ENCODE peak calls at places on chromosome X, in five cellular contexts. One of them, this sample, is unnamed.

GRCh38 chrX:54710920-54711319 is 87.1 kb downstream of the ITIH6 start:
- DNase-seq in NAMALWA: no peak
- DNase-seq in caudate nucleus: no peak
- DNase-seq in iPS DF 6.9: no peak
- DNase-seq in fibroblast of mammary gland: no peak
- DNase-seq in this sample: no peak

GRCh38 chrX:49959602-49960001 is 37.2 kb downstream of the CLCN5 start:
- DNase-seq in iPS DF 6.9: no peak
- DNase-seq in fibroblast of mammary gland: no peak
- DNase-seq in NAMALWA: no peak
- DNase-seq in caudate nucleus: no peak
- DNase-seq in this sample: no peak

GRCh38 chrX:9659571-9660195 is 106.0 kb downstream of the GPR143 start:
- DNase-seq in NAMALWA: no peak
- DNase-seq in iPS DF 6.9: no peak
- DNase-seq in fibroblast of mammary gland: no peak
- DNase-seq in caudate nucleus: no peak
- DNase-seq in this sample: peak

GRCh38 chrX:15158736-15159406 is 111.0 kb downstream of the ASB9 start:
- DNase-seq in fibroblast of mammary gland: peak
- DNase-seq in NAMALWA: no peak
- DNase-seq in caudate nucleus: no peak
- DNase-seq in iPS DF 6.9: no peak
- DNase-seq in this sample: no peak

GRCh38 chrX:9189286-9189685 is 155.4 kb upstream of the FAM9B start:
- DNase-seq in fibroblast of mammary gland: no peak
- DNase-seq in iPS DF 6.9: no peak
- DNase-seq in caudate nucleus: no peak
- DNase-seq in NAMALWA: no peak
- DNase-seq in this sample: no peak

GRCh38 chrX:46642145-46642544 is 68.6 kb downstream of the CHST7 start:
- DNase-seq in iPS DF 6.9: no peak
- DNase-seq in caudate nucleus: no peak
- DNase-seq in fibroblast of mammary gland: peak
- DNase-seq in NAMALWA: peak
- DNase-seq in this sample: no peak

GRCh38 chrX:71954458-71954857 is 43.8 kb downstream of the NHSL2 start:
- DNase-seq in iPS DF 6.9: no peak
- DNase-seq in NAMALWA: no peak
- DNase-seq in caudate nucleus: no peak
- DNase-seq in fibroblast of mammary gland: no peak
- DNase-seq in this sample: no peak

GRCh38 chrX:107676559-107677378 is 48.5 kb downstream of the PRPS1 start:
- DNase-seq in NAMALWA: peak
- DNase-seq in fibroblast of mammary gland: peak
- DNase-seq in caudate nucleus: peak
- DNase-seq in iPS DF 6.9: no peak
- DNase-seq in this sample: peak

GRCh38 chrX:103687073-103687695 is 685 bp upstream of the MORF4L2 start:
- DNase-seq in fibroblast of mammary gland: no peak
- DNase-seq in NAMALWA: peak
- DNase-seq in iPS DF 6.9: no peak
- DNase-seq in caudate nucleus: peak
- DNase-seq in this sample: peak

GRCh38 chrX:14095702-14096101 is 66.0 kb upstream of the GEMIN8 start:
- DNase-seq in iPS DF 6.9: peak
- DNase-seq in fibroblast of mammary gland: peak
- DNase-seq in NAMALWA: peak
- DNase-seq in caudate nucleus: no peak
- DNase-seq in this sample: peak

GRCh38 chrX:10108288-10108687 is 48.5 kb upstream of the CLCN4 start:
- DNase-seq in iPS DF 6.9: no peak
- DNase-seq in fibroblast of mammary gland: no peak
- DNase-seq in NAMALWA: no peak
- DNase-seq in caudate nucleus: no peak
- DNase-seq in this sample: no peak

GRCh38 chrX:41108007-41108683 is 22.9 kb downstream of the USP9X start:
- DNase-seq in fibroblast of mammary gland: peak
- DNase-seq in caudate nucleus: no peak
- DNase-seq in iPS DF 6.9: no peak
- DNase-seq in NAMALWA: no peak
- DNase-seq in this sample: no peak

GRCh38 chrX:71315917-71316316 is 14.4 kb downstream of the ITGB1BP2 start:
- DNase-seq in iPS DF 6.9: no peak
- DNase-seq in NAMALWA: no peak
- DNase-seq in fibroblast of mammary gland: peak
- DNase-seq in caudate nucleus: no peak
- DNase-seq in this sample: no peak

GRCh38 chrX:138775501-138775900 is 64.0 kb upstream of the FGF13 start:
- DNase-seq in NAMALWA: peak
- DNase-seq in fibroblast of mammary gland: peak
- DNase-seq in caudate nucleus: no peak
- DNase-seq in iPS DF 6.9: no peak
- DNase-seq in this sample: no peak

GRCh38 chrX:79036152-79036551 is 91.0 kb downstream of the P2RY10 start:
- DNase-seq in iPS DF 6.9: no peak
- DNase-seq in NAMALWA: no peak
- DNase-seq in caudate nucleus: no peak
- DNase-seq in fibroblast of mammary gland: no peak
- DNase-seq in this sample: no peak

GRCh38 chrX:138745215-138745614 is 33.7 kb upstream of the FGF13 start:
- DNase-seq in iPS DF 6.9: no peak
- DNase-seq in NAMALWA: peak
- DNase-seq in caudate nucleus: peak
- DNase-seq in fibroblast of mammary gland: peak
- DNase-seq in this sample: peak

GRCh38 chrX:15299945-15300851 is 15.2 kb downstream of the ASB11 start:
- DNase-seq in fibroblast of mammary gland: peak
- DNase-seq in NAMALWA: peak
- DNase-seq in caudate nucleus: no peak
- DNase-seq in iPS DF 6.9: no peak
- DNase-seq in this sample: no peak

GRCh38 chrX:40064055-40064597 is 33.6 kb downstream of the BCOR start:
- DNase-seq in fibroblast of mammary gland: no peak
- DNase-seq in caudate nucleus: no peak
- DNase-seq in iPS DF 6.9: no peak
- DNase-seq in NAMALWA: no peak
- DNase-seq in this sample: no peak

GRCh38 chrX:43633081-43633480 is 23.0 kb upstream of the MAOA start:
- DNase-seq in NAMALWA: no peak
- DNase-seq in caudate nucleus: no peak
- DNase-seq in iPS DF 6.9: no peak
- DNase-seq in fibroblast of mammary gland: no peak
- DNase-seq in this sample: no peak

GRCh38 chrX:64198046-64198445 is 7.5 kb downstream of the AMER1 start:
- DNase-seq in NAMALWA: no peak
- DNase-seq in iPS DF 6.9: no peak
- DNase-seq in caudate nucleus: no peak
- DNase-seq in fibroblast of mammary gland: no peak
- DNase-seq in this sample: no peak

GRCh38 chrX:115233497-115234219 is at the start of gene LRCH2:
- DNase-seq in NAMALWA: no peak
- DNase-seq in iPS DF 6.9: no peak
- DNase-seq in caudate nucleus: peak
- DNase-seq in fibroblast of mammary gland: peak
- DNase-seq in this sample: no peak

GRCh38 chrX:7925867-7926472 is 1.2 kb downstream of the PNPLA4 start:
- DNase-seq in caudate nucleus: peak
- DNase-seq in NAMALWA: peak
- DNase-seq in fibroblast of mammary gland: peak
- DNase-seq in iPS DF 6.9: no peak
- DNase-seq in this sample: peak

GRCh38 chrX:133511041-133511440 is 95.8 kb upstream of the GPC4 start:
- DNase-seq in NAMALWA: no peak
- DNase-seq in fibroblast of mammary gland: no peak
- DNase-seq in caudate nucleus: no peak
- DNase-seq in iPS DF 6.9: no peak
- DNase-seq in this sample: no peak

GRCh38 chrX:120144178-120144844 is 14.1 kb upstream of the RHOXF2 start:
- DNase-seq in caudate nucleus: no peak
- DNase-seq in fibroblast of mammary gland: peak
- DNase-seq in NAMALWA: no peak
- DNase-seq in iPS DF 6.9: no peak
- DNase-seq in this sample: no peak

GRCh38 chrX:118864063-118864630 is 40.5 kb downstream of the ZCCHC12 start:
- DNase-seq in iPS DF 6.9: no peak
- DNase-seq in NAMALWA: no peak
- DNase-seq in fibroblast of mammary gland: no peak
- DNase-seq in caudate nucleus: no peak
- DNase-seq in this sample: no peak

GRCh38 chrX:75546724-75547123 is 23.9 kb upstream of the ZDHHC15 start:
- DNase-seq in NAMALWA: no peak
- DNase-seq in caudate nucleus: no peak
- DNase-seq in iPS DF 6.9: no peak
- DNase-seq in fibroblast of mammary gland: no peak
- DNase-seq in this sample: no peak

GRCh38 chrX:323721-324628 is 5.4 kb upstream of the GTPBP6 start:
- DNase-seq in caudate nucleus: no peak
- DNase-seq in fibroblast of mammary gland: peak
- DNase-seq in NAMALWA: peak
- DNase-seq in iPS DF 6.9: no peak
- DNase-seq in this sample: peak

GRCh38 chrX:97398030-97398551 is 514.4 kb downstream of the RPA4 start:
- DNase-seq in fibroblast of mammary gland: peak
- DNase-seq in NAMALWA: no peak
- DNase-seq in caudate nucleus: no peak
- DNase-seq in iPS DF 6.9: no peak
- DNase-seq in this sample: no peak

GRCh38 chrX:39755152-39756032 is 342.4 kb downstream of the BCOR start:
- DNase-seq in iPS DF 6.9: no peak
- DNase-seq in caudate nucleus: no peak
- DNase-seq in NAMALWA: peak
- DNase-seq in fibroblast of mammary gland: peak
- DNase-seq in this sample: peak

This sample was measured in LoVo.